ENCODE peak calls at places on chromosomes 3 and 15, in six cellular contexts. V is stomach, U is hepatocyte, E is testis, R is colonic mucosa, O is A549. Q is an unnamed sample.

GRCh38 chr15:45276851-45277250 is 24.8 kb downstream of the SLC28A2 start:
- DNase-seq in V (no peak), U (peak; percentile 58), E (no peak), R (no peak), O (peak; percentile 28), Q (no peak)

GRCh38 chr15:38076806-38077205 is 142.4 kb downstream of the TMCO5A start:
- DNase-seq in V (no peak), U (no peak), E (no peak), R (no peak), O (no peak), Q (peak; percentile 65)

GRCh38 chr3:66270726-66271125 is 49.9 kb downstream of the SLC25A26 start:
- DNase-seq in V (no peak), U (no peak), E (no peak), R (no peak), O (no peak), Q (no peak)

GRCh38 chr3:119352863-119353527 is 58.8 kb downstream of the ARHGAP31 start:
- DNase-seq in V (no peak), U (peak; percentile 50), E (no peak), R (no peak), O (no peak), Q (no peak)

GRCh38 chr3:56754753-56755365 is 46.9 kb downstream of the ARHGEF3 start:
- DNase-seq in V (no peak), U (no peak), E (peak; percentile 50), R (no peak), O (no peak), Q (no peak)

GRCh38 chr3:158768881-158769518 is 32.9 kb upstream of the MFSD1 start:
- DNase-seq in V (no peak), U (peak; percentile 72), E (peak; percentile 26), R (peak; percentile 29), O (no peak), Q (no peak)

GRCh38 chr3:188528390-188528789 is 374.4 kb downstream of the LPP start:
- DNase-seq in V (no peak), U (no peak), E (no peak), R (no peak), O (no peak), Q (no peak)

GRCh38 chr3:61589856-61590255 is 28.5 kb downstream of the PTPRG start:
- DNase-seq in V (no peak), U (no peak), E (no peak), R (no peak), O (peak; percentile 8), Q (no peak)

GRCh38 chr3:151372063-151372820 is 12.3 kb downstream of the P2RY12 start:
- DNase-seq in V (no peak), U (no peak), E (no peak), R (no peak), O (no peak), Q (no peak)

GRCh38 chr3:136956994-136957393 is 789 bp upstream of the IL20RB start:
- DNase-seq in V (no peak), U (no peak), E (no peak), R (no peak), O (no peak), Q (no peak)
- H3K27ac ChIP-seq in V (no peak overlapping the region), U (peak overlapping the region; percentile 91), E (no peak overlapping the region), R (no peak overlapping the region), O (peak overlapping the region; percentile 76), Q (no peak overlapping the region)

GRCh38 chr3:46992231-46992630 is 12.8 kb downstream of the NBEAL2 start:
- DNase-seq in V (no peak), U (no peak), E (no peak), R (no peak), O (no peak), Q (no peak)

GRCh38 chr3:46989146-46989810 is 9.8 kb downstream of the NBEAL2 start:
- DNase-seq in V (no peak), U (no peak), E (no peak), R (no peak), O (no peak), Q (peak; percentile 85)

GRCh38 chr3:46991406-46992165 is 12.1 kb downstream of the NBEAL2 start:
- DNase-seq in V (no peak), U (no peak), E (no peak), R (no peak), O (no peak), Q (no peak)

GRCh38 chr3:46988616-46989015 is 9.2 kb downstream of the NBEAL2 start:
- DNase-seq in V (no peak), U (no peak), E (no peak), R (no peak), O (no peak), Q (no peak)

GRCh38 chr3:46990573-46991374 is 11.3 kb downstream of the NBEAL2 start:
- DNase-seq in V (no peak), U (no peak), E (peak; percentile 39), R (no peak), O (no peak), Q (no peak)
- H3K27ac ChIP-seq in V (peak overlapping the region; percentile 85), U (no peak overlapping the region), E (no peak overlapping the region), R (no peak overlapping the region), O (no peak overlapping the region), Q (no peak overlapping the region)

GRCh38 chr3:172390792-172391191 is 57.5 kb downstream of the GHSR start:
- DNase-seq in V (no peak), U (no peak), E (no peak), R (no peak), O (no peak), Q (no peak)

GRCh38 chr3:172388412-172389078 is 59.7 kb downstream of the GHSR start:
- DNase-seq in V (no peak), U (no peak), E (no peak), R (no peak), O (no peak), Q (no peak)

GRCh38 chr3:172394692-172395091 is 53.6 kb downstream of the GHSR start:
- DNase-seq in V (no peak), U (no peak), E (no peak), R (no peak), O (no peak), Q (no peak)

GRCh38 chr3:172387728-172388127 is 60.5 kb downstream of the GHSR start:
- DNase-seq in V (no peak), U (no peak), E (no peak), R (no peak), O (no peak), Q (no peak)

DNA sequence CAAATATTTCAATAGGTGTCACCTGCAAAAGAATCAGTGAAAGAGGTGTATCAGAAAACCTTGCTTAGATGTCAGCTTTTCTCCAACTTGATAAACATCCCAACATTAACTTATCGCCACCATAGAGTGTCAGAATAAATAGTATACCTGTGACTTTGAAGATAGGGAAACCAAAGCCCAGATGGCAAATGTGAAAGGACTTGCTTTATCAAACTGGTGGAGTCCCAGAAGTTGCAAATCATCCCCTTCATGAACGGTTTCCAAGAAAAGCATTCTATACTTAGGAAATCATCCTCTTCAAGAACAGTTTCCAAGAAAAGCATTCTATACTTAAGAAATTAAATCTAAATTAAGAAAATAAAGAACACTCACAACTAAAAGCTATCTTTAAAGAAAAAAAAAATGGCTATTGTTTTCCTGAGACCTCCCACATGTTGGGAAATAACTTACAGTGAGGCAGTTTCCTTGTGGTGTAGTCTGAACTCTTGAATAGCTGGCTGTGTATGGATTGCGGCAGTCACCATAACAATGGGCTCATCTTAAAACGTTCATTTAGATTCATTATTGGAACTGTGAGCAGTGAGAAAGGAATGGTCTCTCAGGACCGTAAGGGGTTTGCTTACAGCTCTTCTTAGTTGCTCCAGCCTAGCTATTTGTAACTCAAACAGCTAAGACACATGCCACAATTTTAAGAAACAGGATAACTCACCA is 56.5 kb downstream of the GHSR start:
- DNase-seq in V (no peak), U (no peak), E (no peak), R (no peak), O (no peak), Q (no peak)
- H3K27ac ChIP-seq in V (no peak overlapping the region), U (no peak overlapping the region), E (no peak overlapping the region), R (no peak overlapping the region), O (no peak overlapping the region), Q (peak overlapping the region; percentile 10)

GRCh38 chr15:78077053-78077859 is at the start of gene TBC1D2B:
- DNase-seq in V (peak; percentile 70), U (peak; percentile 85), E (peak; percentile 76), R (peak; percentile 82), O (peak; percentile 55), Q (peak; percentile 85)
- H3K27ac ChIP-seq in V (peak within 1 kb of the TSS; percentile 99), U (peak within 1 kb of the TSS; percentile 93), E (peak within 1 kb of the TSS; percentile 84), R (peak within 1 kb of the TSS; percentile 93), O (peak within 1 kb of the TSS; percentile 81), Q (no peak within 1 kb of the TSS)

DNA sequence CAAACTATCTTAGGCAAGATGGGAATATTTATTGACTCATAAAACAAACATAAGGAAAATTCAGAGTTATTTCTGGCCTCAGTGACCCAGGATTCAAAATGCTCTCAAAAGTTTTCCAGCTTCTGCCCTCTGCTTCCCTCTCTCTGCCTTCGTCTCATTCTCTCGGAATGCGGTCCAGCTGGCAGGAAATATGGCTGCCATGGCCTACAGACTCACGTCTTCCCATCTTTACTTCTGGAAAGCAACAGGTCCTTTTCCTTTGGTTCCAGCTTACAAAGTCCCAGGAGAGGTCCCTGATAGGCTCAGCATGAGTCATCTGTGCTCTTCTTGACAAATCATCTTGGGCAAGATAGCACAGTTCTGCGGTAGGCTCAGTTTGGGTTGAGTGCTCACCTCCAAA is 8.7 kb upstream of the ZNF774 start:
- DNase-seq in V (no peak), U (no peak), E (no peak), R (no peak), O (no peak), Q (no peak)
- H3K27ac ChIP-seq in V (no peak overlapping the region), U (no peak overlapping the region), E (no peak overlapping the region), R (no peak overlapping the region), O (no peak overlapping the region), Q (no peak overlapping the region)

GRCh38 chr3:186930639-186931486 is 537 bp downstream of the ST6GAL1 start:
- DNase-seq in V (peak; percentile 67), U (peak; percentile 73), E (peak; percentile 65), R (peak; percentile 71), O (peak; percentile 23), Q (peak; percentile 95)

GRCh38 chr3:186929186-186929585 is 1.1 kb upstream of the ST6GAL1 start:
- DNase-seq in V (no peak), U (no peak), E (no peak), R (no peak), O (no peak), Q (no peak)

GRCh38 chr3:186931487-186932280 is 1.4 kb downstream of the ST6GAL1 start:
- DNase-seq in V (peak; percentile 72), U (peak; percentile 79), E (peak; percentile 57), R (peak; percentile 84), O (no peak), Q (peak; percentile 89)

GRCh38 chr3:186929676-186930075 is 650 bp upstream of the ST6GAL1 start:
- DNase-seq in V (no peak), U (no peak), E (no peak), R (no peak), O (no peak), Q (no peak)

DNA sequence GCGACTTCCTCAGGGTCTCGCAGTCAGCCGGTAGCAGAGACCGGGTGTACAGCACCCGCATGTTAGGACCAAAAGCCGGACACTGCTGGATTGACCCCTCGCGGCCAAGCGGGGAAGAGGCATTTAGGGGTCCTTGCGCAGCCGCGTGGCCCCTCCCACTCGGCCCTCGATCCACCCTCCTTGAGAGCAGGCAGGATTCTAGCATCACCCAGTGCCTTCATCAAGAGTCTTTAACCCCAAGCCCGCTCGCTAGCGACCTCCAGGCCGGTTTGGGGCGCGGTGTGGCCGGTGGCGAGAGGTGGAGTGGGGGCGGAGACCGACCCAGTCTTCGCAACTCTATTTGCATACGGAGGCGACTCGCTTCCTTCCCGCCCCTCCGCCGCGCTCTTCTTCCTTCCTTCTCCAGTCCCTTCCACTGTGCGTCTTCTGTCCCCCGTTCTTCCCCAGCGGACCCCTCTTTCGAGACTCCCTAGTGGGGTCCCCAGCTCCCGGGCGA is at the start of gene ST6GAL1:
- DNase-seq in V (peak; percentile 67), U (peak; percentile 54), E (peak; percentile 80), R (peak; percentile 83), O (peak; percentile 21), Q (peak; percentile 95)
- H3K27ac ChIP-seq in V (peak within 1 kb of the TSS; percentile 88), U (peak within 1 kb of the TSS; percentile 80), E (peak within 1 kb of the TSS; percentile 77), R (peak within 1 kb of the TSS; percentile 48), O (peak within 1 kb of the TSS; percentile 74), Q (peak within 1 kb of the TSS; percentile 92)